ENCODE peak calls at places on chromosome 20, in seven cellular contexts. G is GM12878, J is HCT116, W is Panc1, F is SK-N-SH, R is HepG2, Y is H1. V is an unnamed sample.
A peak's percentile ranks its signal among the peaks of the same experiment; 100 is the strongest.

GRCh38 chr20:57696401-57696961 is 13.3 kb downstream of the PMEPA1 start:
- DNase-seq in F (no peak), G (no peak), R (no peak), W (no peak), J (no peak), Y (no peak), V (no peak)

GRCh38 chr20:2382833-2383232 is 2.1 kb downstream of the TGM6 start:
- DNase-seq in R (no peak), G (no peak), F (no peak), W (no peak), Y (no peak), J (no peak), V (no peak)

GRCh38 chr20:59253325-59253724 is 47.1 kb upstream of the EDN3 start:
- DNase-seq in F (no peak), R (no peak), W (no peak), Y (no peak), G (no peak), J (no peak), V (no peak)

GRCh38 chr20:45725134-45725533 is 3.0 kb downstream of the SPINT4 start:
- DNase-seq in Y (no peak), J (no peak), R (peak; percentile 96), G (no peak), W (no peak), F (no peak), V (no peak)

GRCh38 chr20:17834804-17835203 is 133.8 kb downstream of the SNX5 start:
- DNase-seq in Y (no peak), W (no peak), F (no peak), R (no peak), G (no peak), J (no peak), V (no peak)

GRCh38 chr20:31494131-31494530 is 19.0 kb downstream of the REM1 start:
- DNase-seq in J (peak; percentile 77), G (no peak), W (no peak), Y (no peak), R (peak; percentile 81), F (no peak), V (peak; percentile 73)

GRCh38 chr20:24465730-24466129 is 3.7 kb upstream of the SYNDIG1 start:
- DNase-seq in R (no peak), F (no peak), J (no peak), G (no peak), W (no peak), Y (no peak), V (no peak)

GRCh38 chr20:17229256-17229655 is 2.4 kb downstream of the PCSK2 start:
- DNase-seq in R (no peak), G (no peak), W (no peak), J (no peak), F (no peak), Y (no peak), V (no peak)

GRCh38 chr20:23289249-23289648 is 61.3 kb upstream of the NXT1 start:
- DNase-seq in F (no peak), J (no peak), R (no peak), W (no peak), G (no peak), Y (no peak), V (no peak)

GRCh38 chr20:11379257-11380011 is 538.3 kb upstream of the BTBD3 start:
- DNase-seq in R (peak; percentile 47), W (no peak), G (no peak), F (no peak), J (no peak), Y (peak; percentile 80), V (no peak)

GRCh38 chr20:33719989-33720709 is at the start of gene PXMP4:
- DNase-seq in J (peak; percentile 98), G (peak; percentile 99), F (peak; percentile 96), R (no peak), W (peak; percentile 94), Y (peak; percentile 57), V (peak; percentile 97)

DNA sequence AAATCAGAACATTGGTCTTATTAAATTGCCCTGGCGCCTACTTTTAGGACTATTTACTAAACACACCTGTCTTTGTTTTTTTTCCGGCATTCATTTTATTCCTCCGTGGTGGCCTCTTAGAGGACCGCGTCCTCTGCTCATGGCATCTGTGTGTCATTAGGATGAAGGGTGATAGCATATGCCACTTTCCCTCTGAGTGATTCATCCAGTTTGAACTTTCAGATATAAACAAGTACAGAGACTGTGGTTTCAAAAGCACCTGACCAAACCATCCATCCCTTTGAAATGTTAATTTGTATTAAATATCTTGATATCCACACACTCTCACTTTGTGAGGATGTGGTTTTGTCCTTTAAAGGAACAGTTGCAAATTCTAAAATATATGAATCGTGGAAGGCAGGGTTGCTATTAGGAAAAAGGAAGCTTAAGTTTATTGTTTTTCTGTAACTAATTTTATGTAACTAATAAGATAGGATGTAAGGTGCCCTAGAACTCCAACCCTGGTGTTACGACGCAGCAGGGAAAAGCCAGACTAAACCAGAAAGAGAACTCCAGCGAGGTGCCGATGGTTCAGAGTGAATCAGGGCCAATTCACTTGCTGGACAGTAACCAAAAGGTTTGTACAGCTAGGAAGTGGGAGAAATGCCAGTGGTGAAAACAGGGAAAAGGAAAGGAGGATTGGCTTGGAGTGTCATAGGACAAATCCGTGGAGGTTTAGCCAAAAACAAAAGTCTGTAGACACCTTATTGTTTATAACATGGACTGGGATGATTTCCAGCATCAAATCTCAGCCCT is 98.7 kb downstream of the SHLD1 start:
- DNase-seq in Y (no peak), J (no peak), W (no peak), R (no peak), F (no peak), G (peak; percentile 24), V (no peak)
- TF ChIP-seq SIN3A in Y (no peak), J (no peak), W (no peak), R (no peak), F (no peak), G (no peak), V (no peak)

GRCh38 chr20:49282584-49283171 is 4.8 kb upstream of the ZNFX1 start:
- DNase-seq in W (no peak), F (no peak), J (no peak), G (no peak), R (no peak), Y (no peak), V (peak; percentile 25)

GRCh38 chr20:49280463-49281058 is 2.7 kb upstream of the ZNFX1 start:
- DNase-seq in R (no peak), W (no peak), J (no peak), Y (no peak), F (no peak), G (no peak), V (no peak)

GRCh38 chr20:49279677-49280462 is 2.0 kb upstream of the ZNFX1 start:
- DNase-seq in G (no peak), J (no peak), F (no peak), Y (no peak), W (no peak), R (no peak), V (no peak)

GRCh38 chr20:49281913-49282467 is 4.1 kb upstream of the ZNFX1 start:
- DNase-seq in W (no peak), G (no peak), R (no peak), F (no peak), Y (no peak), J (no peak), V (no peak)

GRCh38 chr20:49281059-49281912 is 3.4 kb upstream of the ZNFX1 start:
- DNase-seq in R (peak; percentile 90), F (no peak), Y (no peak), W (no peak), J (no peak), G (no peak), V (peak; percentile 64)
- TF ChIP-seq SIN3A in R (peak; percentile 97), F (no peak), Y (peak; percentile 94), W (no peak), J (peak; percentile 26), G (no peak), V (peak; percentile 83)

DNA sequence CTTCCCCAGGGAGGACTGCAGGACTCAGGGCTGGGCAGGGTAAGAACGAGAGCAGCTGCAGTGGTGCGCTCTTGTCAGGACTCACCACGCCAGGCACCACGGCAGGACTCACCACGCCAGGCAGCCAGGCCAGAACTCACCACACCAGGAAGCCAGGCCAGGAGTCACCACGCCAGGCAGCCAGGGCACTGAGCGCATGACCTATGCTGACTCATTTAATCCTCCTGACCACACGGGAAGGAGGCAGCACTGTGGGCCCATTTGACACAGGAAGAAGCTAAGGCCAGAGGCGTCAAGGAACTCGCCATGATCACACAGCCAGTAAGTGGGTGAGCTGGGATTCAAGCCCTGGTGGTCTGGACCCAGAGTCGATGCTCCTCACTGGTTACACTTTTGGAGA is 189.3 kb downstream of the PREX1 start:
- DNase-seq in G (no peak), F (no peak), W (peak; percentile 73), Y (no peak), R (no peak), J (peak; percentile 16), V (peak; percentile 20)
- TF ChIP-seq SIN3A in G (no peak), F (no peak), W (no peak), Y (no peak), R (no peak), J (no peak), V (no peak)

GRCh38 chr20:4836473-4836872 is 114.8 kb downstream of the PRND start:
- DNase-seq in F (no peak), Y (no peak), R (no peak), G (no peak), W (no peak), J (no peak), V (no peak)
- TF ChIP-seq SIN3A in F (no peak), Y (no peak), R (no peak), G (no peak), W (no peak), J (no peak), V (no peak)

V was measured in K562.